ENCODE peak calls at places on chromosomes 16 and 17, in seven cellular contexts. W is GM04503; U is stimulated activated CD4-positive, alpha-beta T cell treated with anti-CD3 and anti-CD28 coated beads, Interleukin-15, amount 100 ng/mL, for 1 hour; B is A549; Z is right cardiac atrium; G is heart left ventricle; X is lower lobe of right lung. H is an unnamed sample.

GRCh38 chr17:13429201-13429600 is 172.5 kb downstream of the HS3ST3A1 start:
- DNase-seq in W (peak), U (no peak), B (no peak), Z (no peak), G (no peak), X (no peak), H (no peak)

GRCh38 chr16:10641953-10642949 is 52.5 kb downstream of the TEKT5 start:
- DNase-seq in W (no peak), U (no peak), B (no peak), Z (no peak), G (no peak), X (no peak), H (no peak)

GRCh38 chr17:45441536-45442310 is 9.1 kb upstream of the ARHGAP27 start:
- DNase-seq in W (no peak), U (no peak), B (no peak), Z (no peak), G (no peak), X (no peak), H (no peak)

GRCh38 chr17:39573447-39574298 is 34.0 kb downstream of the NEUROD2 start:
- DNase-seq in W (peak), U (no peak), B (peak), Z (peak), G (peak), X (peak), H (peak)

GRCh38 chr16:71440669-71441347 is 1.0 kb downstream of the TLE7 start:
- DNase-seq in W (no peak), U (no peak), B (no peak), Z (no peak), G (no peak), X (no peak), H (no peak)

GRCh38 chr16:24829153-24829552 is 16.6 kb upstream of the SLC5A11 start:
- DNase-seq in W (no peak), U (no peak), B (no peak), Z (no peak), G (no peak), X (no peak), H (no peak)

GRCh38 chr16:25014500-25015147 is 545 bp downstream of the ARHGAP17 start:
- DNase-seq in W (no peak), U (no peak), B (peak), Z (peak), G (peak), X (peak), H (peak)

GRCh38 chr17:39195568-39196160 is 1.8 kb downstream of the CACNB1 start:
- DNase-seq in W (no peak), U (no peak), B (no peak), Z (peak), G (no peak), X (peak), H (peak)

GRCh38 chr17:40699880-40700279 is 3.7 kb downstream of the KRT24 start:
- DNase-seq in W (no peak), U (no peak), B (no peak), Z (peak), G (no peak), X (no peak), H (no peak)

GRCh38 chr16:49693445-49693844 is 162.5 kb downstream of the ZNF423 start:
- DNase-seq in W (no peak), U (no peak), B (no peak), Z (no peak), G (no peak), X (no peak), H (no peak)

GRCh38 chr16:29926675-29927522 is 873 bp upstream of the KCTD13 start:
- DNase-seq in W (no peak), U (no peak), B (peak), Z (peak), G (no peak), X (no peak), H (peak)

GRCh38 chr17:50564916-50565315 is 4.4 kb downstream of the CACNA1G start:
- DNase-seq in W (peak), U (no peak), B (peak), Z (peak), G (peak), X (no peak), H (no peak)

GRCh38 chr17:49817993-49818392 is 29.5 kb downstream of the KAT7 start:
- DNase-seq in W (no peak), U (no peak), B (no peak), Z (no peak), G (no peak), X (no peak), H (no peak)

GRCh38 chr17:77356109-77356689 is 215.4 kb downstream of the SEC14L1 start:
- DNase-seq in W (no peak), U (no peak), B (peak), Z (no peak), G (no peak), X (no peak), H (no peak)

GRCh38 chr17:70344356-70345060 is 175.2 kb downstream of the KCNJ2 start:
- DNase-seq in W (no peak), U (no peak), B (no peak), Z (no peak), G (no peak), X (no peak), H (no peak)

GRCh38 chr17:78316867-78317816 is 42.7 kb downstream of the SOCS3 start:
- DNase-seq in W (no peak), U (no peak), B (peak), Z (no peak), G (no peak), X (peak), H (no peak)

GRCh38 chr16:24273511-24273910 is 17.4 kb downstream of the CACNG3 start:
- DNase-seq in W (peak), U (no peak), B (peak), Z (no peak), G (no peak), X (no peak), H (no peak)

GRCh38 chr16:84144301-84144858 is 597 bp downstream of the HSDL1 start:
- DNase-seq in W (no peak), U (peak), B (peak), Z (peak), G (peak), X (peak), H (no peak)

GRCh38 chr17:8692916-8693315 is 51.7 kb downstream of the CCDC42 start:
- DNase-seq in W (no peak), U (no peak), B (no peak), Z (no peak), G (no peak), X (no peak), H (no peak)

GRCh38 chr16:11198817-11199216 is 57.2 kb downstream of the SOCS1 start:
- DNase-seq in W (no peak), U (no peak), B (peak), Z (no peak), G (no peak), X (no peak), H (no peak)

GRCh38 chr17:48678141-48678971 is 44.0 kb downstream of the PRAC1 start:
- DNase-seq in W (no peak), U (peak), B (peak), Z (peak), G (peak), X (peak), H (peak)

GRCh38 chr17:75634754-75635609 is 1.7 kb downstream of the SMIM5 start:
- DNase-seq in W (no peak), U (no peak), B (no peak), Z (no peak), G (peak), X (peak), H (no peak)

GRCh38 chr17:81515530-81516041 is 3.0 kb upstream of the ACTG1 start:
- DNase-seq in W (no peak), U (no peak), B (no peak), Z (peak), G (peak), X (peak), H (no peak)

GRCh38 chr16:14378131-14378551 is 251.9 kb downstream of the PARN start:
- DNase-seq in W (no peak), U (no peak), B (peak), Z (no peak), G (no peak), X (no peak), H (no peak)

GRCh38 chr16:46747777-46748651 is at the start of gene MYLK3:
- DNase-seq in W (no peak), U (no peak), B (no peak), Z (peak), G (peak), X (no peak), H (no peak)

GRCh38 chr17:77281024-77281903 is 140.5 kb downstream of the SEC14L1 start:
- DNase-seq in W (no peak), U (peak), B (peak), Z (peak), G (peak), X (peak), H (peak)

GRCh38 chr17:33962857-33963655 is 292.0 kb upstream of the CCL2 start:
- DNase-seq in W (no peak), U (no peak), B (no peak), Z (no peak), G (no peak), X (no peak), H (peak)

GRCh38 chr17:2016494-2016893 is 8.6 kb downstream of the RTN4RL1 start:
- DNase-seq in W (no peak), U (no peak), B (no peak), Z (peak), G (no peak), X (no peak), H (no peak)

GRCh38 chr16:4976611-4977145 is 18.5 kb downstream of the SEC14L5 start:
- DNase-seq in W (no peak), U (no peak), B (no peak), Z (no peak), G (no peak), X (no peak), H (no peak)

GRCh38 chr16:81061307-81061640 is 15.8 kb downstream of the C16orf46 start:
- DNase-seq in W (no peak), U (no peak), B (no peak), Z (no peak), G (no peak), X (no peak), H (no peak)

GRCh38 chr17:40224707-40225092 is 5.6 kb downstream of the WIPF2 start:
- DNase-seq in W (no peak), U (no peak), B (no peak), Z (peak), G (no peak), X (no peak), H (no peak)

GRCh38 chr17:78789663-78790181 is 7.6 kb upstream of the CYTH1 start:
- DNase-seq in W (peak), U (no peak), B (no peak), Z (peak), G (peak), X (peak), H (peak)

GRCh38 chr16:67170168-67170947 is at the start of gene NOL3:
- DNase-seq in W (no peak), U (no peak), B (peak), Z (peak), G (peak), X (peak), H (peak)

GRCh38 chr17:2415081-2415480 is 14.2 kb upstream of the MNT start:
- DNase-seq in W (no peak), U (no peak), B (no peak), Z (no peak), G (no peak), X (no peak), H (no peak)

GRCh38 chr16:67537636-67538591 is 9.3 kb downstream of the RIPOR1 start:
- DNase-seq in W (no peak), U (peak), B (no peak), Z (peak), G (peak), X (peak), H (no peak)